ENCODE peak calls at places on chromosomes 7 and 10, in four cellular contexts. One of them, this sample, is unnamed. For H3K9me3, the result is how much of the 10 kb centered on the place peaks cover.

GRCh38 chr10:119095648-119096047 is 8.3 kb upstream of the DENND10 start:
- DNase-seq in WERI-Rb-1: no peak
- DNase-seq in mesenchymal stem cell: no peak
- DNase-seq in heart left ventricle: no peak
- DNase-seq in this sample: no peak

GRCh38 chr10:774661-775244 is 85.3 kb upstream of the DIP2C start:
- DNase-seq in WERI-Rb-1: no peak
- DNase-seq in mesenchymal stem cell: no peak
- DNase-seq in heart left ventricle: no peak
- DNase-seq in this sample: no peak

GRCh38 chr10:59088912-59089573 is 87.4 kb upstream of the PHYHIPL start:
- DNase-seq in WERI-Rb-1: no peak
- DNase-seq in mesenchymal stem cell: no peak
- DNase-seq in heart left ventricle: no peak
- DNase-seq in this sample: no peak

GRCh38 chr10:73865459-73866442 is 8.6 kb downstream of the CAMK2G start:
- DNase-seq in WERI-Rb-1: no peak
- DNase-seq in mesenchymal stem cell: no peak
- DNase-seq in heart left ventricle: peak
- DNase-seq in this sample: no peak

GRCh38 chr7:78020131-78020873 is 221.7 kb downstream of the PHTF2 start:
- DNase-seq in WERI-Rb-1: peak
- DNase-seq in mesenchymal stem cell: peak
- DNase-seq in heart left ventricle: no peak
- DNase-seq in this sample: peak

GRCh38 chr10:59907918-59908807 is 1.8 kb upstream of the CCDC6 start:
- DNase-seq in WERI-Rb-1: no peak
- DNase-seq in mesenchymal stem cell: peak
- DNase-seq in heart left ventricle: no peak
- DNase-seq in this sample: peak

GRCh38 chr7:103690576-103690975 is 244.6 kb upstream of the SLC26A5 start:
- DNase-seq in WERI-Rb-1: peak
- DNase-seq in mesenchymal stem cell: no peak
- DNase-seq in heart left ventricle: no peak
- DNase-seq in this sample: no peak

GRCh38 chr10:77909755-77910375 is 16.7 kb downstream of the DLG5 start:
- DNase-seq in WERI-Rb-1: no peak
- DNase-seq in mesenchymal stem cell: peak
- DNase-seq in heart left ventricle: no peak
- DNase-seq in this sample: peak

GRCh38 chr7:14420768-14421167 is 431.3 kb upstream of the ETV1 start:
- DNase-seq in WERI-Rb-1: no peak
- DNase-seq in mesenchymal stem cell: no peak
- DNase-seq in heart left ventricle: no peak
- DNase-seq in this sample: no peak

GRCh38 chr7:14425559-14425958 is 436.1 kb upstream of the ETV1 start:
- DNase-seq in WERI-Rb-1: no peak
- DNase-seq in mesenchymal stem cell: no peak
- DNase-seq in heart left ventricle: no peak
- DNase-seq in this sample: no peak

GRCh38 chr7:14419554-14419953 is 430.1 kb upstream of the ETV1 start:
- DNase-seq in WERI-Rb-1: no peak
- DNase-seq in mesenchymal stem cell: peak
- DNase-seq in heart left ventricle: no peak
- DNase-seq in this sample: no peak

DNA sequence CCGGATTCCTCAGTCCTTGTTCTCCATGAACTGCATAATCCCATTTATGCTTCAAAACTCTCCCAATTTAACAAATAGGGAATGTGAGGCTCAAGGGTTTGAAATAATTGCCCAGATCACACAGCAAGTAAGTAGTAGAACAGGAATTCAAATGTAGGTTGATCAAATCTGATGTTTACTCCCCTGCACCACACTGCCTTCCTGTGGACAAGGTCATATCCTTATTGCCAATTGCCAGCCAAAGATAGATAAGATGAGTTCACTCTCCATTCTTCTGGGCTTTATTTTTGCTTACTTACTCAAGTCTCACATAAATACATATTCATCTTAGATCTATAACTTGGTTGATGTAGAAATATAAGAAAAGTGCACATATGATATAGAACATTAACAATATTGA is 435.2 kb upstream of the ETV1 start:
- DNase-seq in WERI-Rb-1: no peak
- DNase-seq in mesenchymal stem cell: no peak
- DNase-seq in heart left ventricle: no peak
- DNase-seq in this sample: no peak
- H3K9me3 ChIP-seq in WERI-Rb-1: under half
- H3K9me3 ChIP-seq in mesenchymal stem cell: under half
- H3K9me3 ChIP-seq in heart left ventricle: under half
- H3K9me3 ChIP-seq in this sample: under half

DNA sequence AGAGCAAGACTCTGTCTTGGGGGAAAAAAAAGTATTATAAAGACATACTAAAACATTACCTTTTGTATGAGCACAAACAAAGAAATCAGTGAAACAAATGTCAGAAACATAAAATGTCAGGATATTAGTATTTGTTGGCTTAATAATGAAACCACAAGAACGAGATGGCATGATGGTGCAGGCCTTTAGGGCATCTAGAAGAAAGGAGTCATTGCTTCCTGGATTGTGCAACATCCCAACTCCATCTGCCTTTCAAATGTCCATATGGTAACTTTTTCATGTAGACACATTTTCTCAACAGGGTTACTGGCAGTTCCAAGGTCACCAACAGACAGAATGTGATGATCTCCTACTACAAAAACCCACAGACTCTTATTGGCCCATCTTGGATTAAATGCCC is 96.6 kb downstream of the ZNF248 start:
- DNase-seq in WERI-Rb-1: no peak
- DNase-seq in mesenchymal stem cell: no peak
- DNase-seq in heart left ventricle: no peak
- DNase-seq in this sample: no peak
- H3K9me3 ChIP-seq in WERI-Rb-1: under half
- H3K9me3 ChIP-seq in mesenchymal stem cell: under half
- H3K9me3 ChIP-seq in heart left ventricle: under half
- H3K9me3 ChIP-seq in this sample: under half

DNA sequence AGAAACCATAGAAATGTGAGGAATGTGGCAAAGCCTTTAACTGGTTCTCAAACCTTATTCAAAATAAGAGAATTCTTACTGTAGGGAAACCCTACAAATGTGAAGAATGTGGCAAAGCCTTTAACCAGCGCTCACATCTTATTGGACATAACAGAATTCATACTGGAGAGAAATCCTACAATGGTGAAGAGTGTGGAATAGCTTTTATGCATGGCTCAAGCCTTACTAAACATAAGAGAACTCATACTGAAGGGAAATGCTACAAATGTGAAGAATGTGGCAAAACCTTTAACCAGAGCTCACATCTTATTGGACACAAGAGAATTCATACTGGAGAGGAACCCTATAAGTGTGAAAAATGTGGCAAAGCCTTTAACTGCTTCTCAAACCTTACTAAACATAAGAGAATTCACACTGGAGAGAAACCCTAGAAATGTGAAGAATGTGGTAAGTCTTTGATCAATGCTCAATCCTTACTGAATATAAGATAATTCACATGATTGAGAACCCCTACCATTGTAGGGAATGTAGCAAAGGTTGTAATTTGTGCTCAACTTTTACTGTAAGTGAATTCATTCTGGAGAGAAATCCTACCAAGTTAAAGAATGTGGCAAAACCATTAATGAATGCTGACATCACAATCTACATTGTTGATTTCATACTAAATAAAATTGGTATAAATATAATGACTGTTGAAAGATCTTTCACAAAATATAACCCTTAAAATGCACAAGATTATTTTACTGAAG is 142.5 kb upstream of the ZNF479 start:
- DNase-seq in WERI-Rb-1: no peak
- DNase-seq in mesenchymal stem cell: no peak
- DNase-seq in heart left ventricle: no peak
- DNase-seq in this sample: no peak
- H3K9me3 ChIP-seq in WERI-Rb-1: under half
- H3K9me3 ChIP-seq in mesenchymal stem cell: half or more
- H3K9me3 ChIP-seq in heart left ventricle: under half
- H3K9me3 ChIP-seq in this sample: under half

DNA sequence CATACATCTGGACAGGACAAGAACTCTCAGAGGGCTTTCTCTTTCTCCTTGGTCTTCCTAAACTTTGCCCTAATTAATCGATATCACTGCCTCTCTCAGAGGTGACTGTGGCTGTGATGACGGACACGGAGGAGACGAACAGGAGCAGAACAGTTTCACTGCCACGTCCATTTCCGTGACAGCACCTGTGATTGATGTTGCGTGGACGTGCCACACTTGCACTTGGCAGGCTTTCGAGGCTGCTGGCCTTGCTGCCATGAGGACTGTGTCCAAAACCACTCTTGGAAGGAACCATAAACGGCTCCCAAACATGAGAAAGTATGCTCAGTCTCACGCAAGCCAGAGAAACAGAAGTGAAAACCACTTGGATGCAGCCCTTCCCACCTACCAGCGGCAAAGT is 308.1 kb downstream of the DNAJB6 start:
- DNase-seq in WERI-Rb-1: no peak
- DNase-seq in mesenchymal stem cell: no peak
- DNase-seq in heart left ventricle: peak
- DNase-seq in this sample: peak
- H3K9me3 ChIP-seq in WERI-Rb-1: under half
- H3K9me3 ChIP-seq in mesenchymal stem cell: under half
- H3K9me3 ChIP-seq in heart left ventricle: under half
- H3K9me3 ChIP-seq in this sample: under half

DNA sequence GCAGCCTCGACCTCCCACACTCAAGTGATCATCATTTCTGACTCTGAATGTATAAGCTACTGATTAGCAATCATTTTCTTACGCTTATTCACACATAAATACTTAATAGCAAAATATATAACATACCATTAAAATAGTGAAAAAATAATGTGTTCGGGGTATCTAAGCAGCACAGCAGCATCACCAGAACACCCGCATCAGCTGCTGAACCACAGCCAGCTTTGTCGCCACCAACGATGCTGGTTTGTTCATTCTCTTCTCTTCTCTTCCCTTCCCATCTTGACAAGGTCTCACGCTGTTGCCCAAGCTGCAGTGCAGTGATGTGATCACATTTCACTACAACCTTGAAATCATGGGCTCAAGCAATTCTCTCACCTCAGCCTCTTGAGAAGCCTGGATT is 425.1 kb upstream of the LRGUK start:
- DNase-seq in WERI-Rb-1: no peak
- DNase-seq in mesenchymal stem cell: no peak
- DNase-seq in heart left ventricle: no peak
- DNase-seq in this sample: no peak
- H3K9me3 ChIP-seq in WERI-Rb-1: under half
- H3K9me3 ChIP-seq in mesenchymal stem cell: under half
- H3K9me3 ChIP-seq in heart left ventricle: under half
- H3K9me3 ChIP-seq in this sample: under half

DNA sequence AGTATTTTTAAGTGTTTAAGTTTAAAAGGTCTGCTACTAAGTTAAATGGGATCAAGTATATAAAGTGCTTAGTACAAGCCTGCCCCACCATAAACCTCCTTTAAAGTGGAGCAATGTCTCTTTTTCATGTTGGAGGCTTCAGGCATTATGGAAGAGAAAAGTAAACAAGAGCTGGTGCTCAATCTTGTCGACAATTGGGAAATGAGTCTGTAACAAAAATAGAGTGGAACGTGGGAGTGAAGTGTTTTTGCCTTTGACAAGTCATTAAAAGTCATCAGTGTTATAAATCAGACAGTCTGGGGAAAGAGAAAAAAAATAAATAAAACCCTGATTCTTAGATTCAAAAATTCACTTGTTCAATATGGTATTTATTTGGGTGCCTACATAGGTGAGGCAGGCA is 44.7 kb downstream of the DNAJC12 start:
- DNase-seq in WERI-Rb-1: no peak
- DNase-seq in mesenchymal stem cell: no peak
- DNase-seq in heart left ventricle: no peak
- DNase-seq in this sample: no peak
- H3K9me3 ChIP-seq in WERI-Rb-1: under half
- H3K9me3 ChIP-seq in mesenchymal stem cell: under half
- H3K9me3 ChIP-seq in heart left ventricle: under half
- H3K9me3 ChIP-seq in this sample: under half

GRCh38 chr7:157926521-157927167 is 589.8 kb downstream of the DNAJB6 start:
- DNase-seq in WERI-Rb-1: no peak
- DNase-seq in mesenchymal stem cell: no peak
- DNase-seq in heart left ventricle: no peak
- DNase-seq in this sample: no peak
- H3K9me3 ChIP-seq in WERI-Rb-1: under half
- H3K9me3 ChIP-seq in mesenchymal stem cell: under half
- H3K9me3 ChIP-seq in heart left ventricle: under half
- H3K9me3 ChIP-seq in this sample: under half

GRCh38 chr7:259191-259505 is 30.8 kb upstream of the FOXL3 start:
- DNase-seq in WERI-Rb-1: no peak
- DNase-seq in mesenchymal stem cell: no peak
- DNase-seq in heart left ventricle: no peak
- DNase-seq in this sample: no peak

GRCh38 chr7:256981-257646 is 32.9 kb upstream of the FOXL3 start:
- DNase-seq in WERI-Rb-1: no peak
- DNase-seq in mesenchymal stem cell: no peak
- DNase-seq in heart left ventricle: peak
- DNase-seq in this sample: no peak

GRCh38 chr7:257647-257992 is 32.4 kb upstream of the FOXL3 start:
- DNase-seq in WERI-Rb-1: no peak
- DNase-seq in mesenchymal stem cell: no peak
- DNase-seq in heart left ventricle: peak
- DNase-seq in this sample: no peak

GRCh38 chr7:259751-260405 is 30.1 kb upstream of the FOXL3 start:
- DNase-seq in WERI-Rb-1: no peak
- DNase-seq in mesenchymal stem cell: no peak
- DNase-seq in heart left ventricle: peak
- DNase-seq in this sample: no peak

GRCh38 chr7:258476-259190 is 31.3 kb upstream of the FOXL3 start:
- DNase-seq in WERI-Rb-1: no peak
- DNase-seq in mesenchymal stem cell: no peak
- DNase-seq in heart left ventricle: peak
- DNase-seq in this sample: no peak
- H3K9me3 ChIP-seq in WERI-Rb-1: under half
- H3K9me3 ChIP-seq in mesenchymal stem cell: under half
- H3K9me3 ChIP-seq in heart left ventricle: under half
- H3K9me3 ChIP-seq in this sample: under half

This sample was measured in ascending aorta.